ENCODE peak calls at places on chromosomes 4 and X, in eight cellular contexts. O is OCI-LY7, T is lung, M is suprapubic skin, I is osteoblast, P is pancreas, F is HFF-Myc, V is kidney epithelial cell. B is an unnamed sample.
A peak's percentile ranks its signal among the peaks of the same experiment; 100 is the strongest.

GRCh38 chr4:90799895-90800294 is 672.7 kb downstream of the CCSER1 start:
- DNase-seq in I (no peak), F (no peak), M (no peak), O (no peak), P (no peak), V (no peak), T (no peak), B (no peak)

GRCh38 chrX:19121466-19121865 is 802 bp downstream of the ADGRG2 start:
- DNase-seq in I (no peak), V (no peak), T (no peak), O (no peak), P (no peak), M (no peak), F (no peak), B (no peak)

GRCh38 chr4:161948026-161948770 is 215.6 kb downstream of the FSTL5 start:
- DNase-seq in I (no peak), O (no peak), F (no peak), M (no peak), P (no peak), V (no peak), T (no peak), B (no peak)

GRCh38 chr4:81522711-81523110 is 51.0 kb upstream of the RASGEF1B start:
- DNase-seq in T (no peak), V (no peak), O (no peak), M (no peak), P (no peak), I (no peak), F (no peak), B (no peak)

GRCh38 chr4:183107891-183108459 is 8.9 kb downstream of the WWC2 start:
- DNase-seq in P (no peak), O (no peak), F (no peak), I (no peak), T (no peak), V (no peak), M (no peak), B (no peak)

GRCh38 chrX:129932792-129933321 is 26.9 kb downstream of the UTP14A start:
- DNase-seq in P (peak; percentile 48), M (peak; percentile 78), O (no peak), V (no peak), F (no peak), I (peak; percentile 71), T (no peak), B (no peak)

GRCh38 chr4:40923326-40924095 is 173.8 kb downstream of the NSUN7 start:
- DNase-seq in M (no peak), F (no peak), P (peak; percentile 79), I (no peak), T (no peak), V (no peak), O (no peak), B (no peak)

GRCh38 chr4:108751321-108751720 is 11.5 kb downstream of the ETNPPL start:
- DNase-seq in I (no peak), O (no peak), F (no peak), T (no peak), V (no peak), P (no peak), M (no peak), B (no peak)

GRCh38 chr4:40626183-40626990 is 3.3 kb downstream of the RBM47 start:
- DNase-seq in V (no peak), P (no peak), T (no peak), M (no peak), O (no peak), I (no peak), F (no peak), B (no peak)

GRCh38 chr4:82213485-82214162 is 160.2 kb downstream of the HNRNPD start:
- DNase-seq in P (no peak), O (no peak), M (no peak), T (no peak), F (no peak), I (no peak), V (no peak), B (no peak)

GRCh38 chr4:147117400-147117799 is 171.7 kb upstream of the TTC29 start:
- DNase-seq in I (no peak), V (no peak), F (no peak), P (no peak), O (no peak), T (no peak), M (no peak), B (no peak)

GRCh38 chrX:72554448-72555140 is 18.0 kb downstream of the HDAC8 start:
- DNase-seq in M (no peak), O (peak; percentile 1), V (no peak), P (no peak), I (peak; percentile 42), F (no peak), T (no peak), B (no peak)

GRCh38 chr4:7193040-7193958 is 961 bp downstream of the SORCS2 start:
- DNase-seq in P (no peak), O (no peak), M (peak; percentile 81), F (no peak), I (peak; percentile 80), T (no peak), V (no peak), B (no peak)

GRCh38 chr4:86107112-86107511 is 252.7 kb downstream of the MAPK10 start:
- DNase-seq in I (no peak), T (no peak), O (no peak), P (no peak), F (no peak), M (no peak), V (no peak), B (no peak)

GRCh38 chrX:38882894-38883620 is 81.8 kb downstream of the MID1IP1 start:
- DNase-seq in I (peak; percentile 81), T (no peak), V (peak; percentile 67), M (no peak), O (peak; percentile 53), F (peak; percentile 40), P (no peak), B (no peak)

GRCh38 chrX:53320543-53321215 is 39.3 kb upstream of the IQSEC2 start:
- DNase-seq in M (no peak), V (no peak), P (peak; percentile 47), I (no peak), O (no peak), F (no peak), T (no peak), B (no peak)

GRCh38 chr4:97942137-97942536 is 201.1 kb downstream of the STPG2 start:
- DNase-seq in O (no peak), T (no peak), F (no peak), V (peak; percentile 10), M (no peak), I (no peak), P (no peak), B (no peak)

GRCh38 chrX:54807524-54808108 is at the start of gene MAGED2:
- DNase-seq in P (peak; percentile 36), T (no peak), O (no peak), F (no peak), V (no peak), I (no peak), M (no peak), B (no peak)

GRCh38 chr4:31069151-31069550 is 349.0 kb downstream of the PCDH7 start:
- DNase-seq in P (no peak), O (no peak), V (no peak), I (no peak), T (no peak), M (no peak), F (no peak), B (no peak)

GRCh38 chr4:31059753-31060522 is 339.8 kb downstream of the PCDH7 start:
- DNase-seq in V (no peak), O (no peak), T (no peak), F (no peak), I (no peak), P (no peak), M (no peak), B (no peak)

GRCh38 chr4:31068257-31069075 is 348.3 kb downstream of the PCDH7 start:
- DNase-seq in T (no peak), P (no peak), I (no peak), F (no peak), M (no peak), V (no peak), O (no peak), B (no peak)

GRCh38 chr4:31065086-31065485 is 344.9 kb downstream of the PCDH7 start:
- DNase-seq in T (no peak), P (no peak), M (no peak), I (no peak), O (no peak), F (no peak), V (no peak), B (no peak)
- TF ChIP-seq CTCF in T (no peak), P (no peak), M (no peak), I (no peak), O (no peak), F (no peak), V (no peak), B (no peak)

DNA sequence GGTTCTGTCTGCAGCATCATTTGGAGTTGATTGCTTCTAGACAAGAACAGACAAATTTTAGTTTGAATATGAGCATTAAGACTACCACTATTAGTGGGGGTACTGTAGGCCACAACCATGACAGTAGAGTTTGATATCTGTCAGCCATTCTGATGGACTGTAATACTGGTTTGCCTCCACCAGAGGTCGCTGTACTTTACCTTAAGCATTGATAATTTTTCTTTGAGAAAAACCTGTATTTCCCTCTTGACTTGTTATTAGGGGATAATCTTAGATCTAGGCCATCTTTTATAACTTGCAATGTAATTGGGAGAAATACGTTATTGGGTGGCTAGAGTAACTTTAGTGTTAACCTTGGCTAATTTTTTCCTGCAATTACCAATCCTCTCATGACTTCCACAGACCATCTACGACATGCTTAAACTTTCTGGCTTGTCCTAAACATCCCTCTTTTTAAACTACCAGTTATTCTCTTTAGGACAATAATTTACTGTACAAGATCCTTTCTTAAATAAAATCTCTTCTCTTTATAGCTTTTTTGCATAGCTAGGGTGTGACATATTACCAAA is 562.4 kb downstream of the MAGEB5 start:
- DNase-seq in F (no peak), V (no peak), I (no peak), T (no peak), P (no peak), M (no peak), O (peak; percentile 19), B (no peak)
- TF ChIP-seq CTCF in F (peak; percentile 16), V (peak; percentile 23), I (no peak), T (no peak), P (no peak), M (no peak), O (peak; percentile 79), B (peak; percentile 30)

GRCh38 chr4:5735463-5735862 is 24.5 kb downstream of the EVC start:
- DNase-seq in I (no peak), M (no peak), P (no peak), V (no peak), F (no peak), O (no peak), T (no peak), B (no peak)
- TF ChIP-seq CTCF in I (no peak), M (no peak), P (no peak), V (no peak), F (no peak), O (no peak), T (no peak), B (no peak)

GRCh38 chrX:40880712-40881111 is 145.4 kb upstream of the MED14 start:
- DNase-seq in O (no peak), V (no peak), I (no peak), P (no peak), M (no peak), F (no peak), T (no peak), B (no peak)

GRCh38 chrX:40883021-40883619 is 147.8 kb upstream of the MED14 start:
- DNase-seq in V (no peak), T (no peak), F (no peak), M (no peak), O (no peak), I (peak; percentile 31), P (no peak), B (no peak)

GRCh38 chrX:40878821-40879571 is 143.7 kb upstream of the MED14 start:
- DNase-seq in V (no peak), M (no peak), O (no peak), F (no peak), I (peak; percentile 34), P (no peak), T (no peak), B (no peak)

GRCh38 chrX:40877869-40878268 is 142.5 kb upstream of the MED14 start:
- DNase-seq in I (no peak), P (no peak), M (no peak), T (no peak), V (no peak), O (peak; percentile 17), F (no peak), B (no peak)
- TF ChIP-seq CTCF in I (peak; percentile 57), P (peak; percentile 38), M (no peak), T (peak; percentile 9), V (peak; percentile 31), O (peak; percentile 71), F (no peak), B (peak; percentile 26)